ENCODE peak calls at places on chromosomes 5 and 9, in eight cellular contexts. P is foreskin keratinocyte, K is heart right ventricle, D is endothelial cell of umbilical vein, W is body of pancreas, V is Peyer's patch, I is IMR-90, O is WERI-Rb-1. N is an unnamed sample.

GRCh38 chr9:70901741-70902140 is 219.7 kb downstream of the TRPM3 start:
- DNase-seq in P (peak), K (no peak), D (peak), W (no peak), V (no peak), I (no peak), O (no peak), N (no peak)

GRCh38 chr9:16335788-16336580 is 534.5 kb downstream of the BNC2 start:
- DNase-seq in P (peak), K (peak), D (peak), W (peak), V (no peak), I (peak), O (no peak), N (peak)

GRCh38 chr5:53446908-53447307 is 33.5 kb upstream of the FST start:
- DNase-seq in P (peak), K (no peak), D (no peak), W (no peak), V (no peak), I (peak), O (no peak), N (no peak)

GRCh38 chr5:135651156-135651555 is 72.4 kb upstream of the CXCL14 start:
- DNase-seq in P (peak), K (no peak), D (no peak), W (no peak), V (no peak), I (peak), O (no peak), N (no peak)

GRCh38 chr5:140319833-140320232 is 16.9 kb upstream of the PFDN1 start:
- DNase-seq in P (no peak), K (no peak), D (no peak), W (no peak), V (no peak), I (no peak), O (no peak), N (peak)

GRCh38 chr5:69083412-69083811 is 10.4 kb upstream of the SLC30A5 start:
- DNase-seq in P (peak), K (no peak), D (no peak), W (peak), V (peak), I (no peak), O (peak), N (no peak)

GRCh38 chr5:93349613-93350012 is 231.4 kb downstream of the NR2F1-AS1 start:
- DNase-seq in P (peak), K (no peak), D (peak), W (no peak), V (no peak), I (peak), O (no peak), N (no peak)

GRCh38 chr9:112010537-112010936 is 113.9 kb downstream of the UGCG start:
- DNase-seq in P (no peak), K (no peak), D (no peak), W (no peak), V (no peak), I (no peak), O (no peak), N (no peak)

GRCh38 chr5:102540251-102540812 is 41.5 kb upstream of the SLCO6A1 start:
- DNase-seq in P (no peak), K (no peak), D (no peak), W (no peak), V (no peak), I (no peak), O (no peak), N (no peak)

GRCh38 chr5:36719266-36719665 is 112.9 kb downstream of the SLC1A3 start:
- DNase-seq in P (no peak), K (no peak), D (no peak), W (no peak), V (no peak), I (no peak), O (no peak), N (no peak)

GRCh38 chr9:37583522-37584121 is 7.4 kb upstream of the FBXO10 start:
- DNase-seq in P (no peak), K (no peak), D (no peak), W (no peak), V (no peak), I (no peak), O (no peak), N (no peak)

GRCh38 chr5:168885324-168886120 is 306.4 kb upstream of the PANK3 start:
- DNase-seq in P (no peak), K (peak), D (no peak), W (no peak), V (no peak), I (no peak), O (no peak), N (peak)

GRCh38 chr9:91302831-91303230 is 58.9 kb downstream of the AUH start:
- DNase-seq in P (peak), K (no peak), D (peak), W (no peak), V (no peak), I (peak), O (no peak), N (no peak)

GRCh38 chr5:107381189-107381856 is 289.4 kb downstream of the EFNA5 start:
- DNase-seq in P (peak), K (no peak), D (no peak), W (no peak), V (no peak), I (peak), O (no peak), N (no peak)

GRCh38 chr5:159768243-159768642 is 148.0 kb upstream of the ADRA1B start:
- DNase-seq in P (no peak), K (no peak), D (no peak), W (no peak), V (no peak), I (peak), O (no peak), N (no peak)

GRCh38 chr9:13446935-13447334 is 167.4 kb upstream of the MPDZ start:
- DNase-seq in P (no peak), K (no peak), D (peak), W (no peak), V (no peak), I (no peak), O (no peak), N (no peak)
- TF ChIP-seq CTCF in P (peak), K (peak), D (no peak), W (peak), V (no peak), I (peak), O (no peak), N (no peak)

GRCh38 chr9:92463989-92464388 is 18.3 kb downstream of the ASPN start:
- DNase-seq in P (peak), K (no peak), D (no peak), W (no peak), V (no peak), I (peak), O (no peak), N (no peak)

GRCh38 chr9:92463387-92463786 is 18.9 kb downstream of the ASPN start:
- DNase-seq in P (no peak), K (no peak), D (no peak), W (no peak), V (no peak), I (no peak), O (no peak), N (no peak)

GRCh38 chr9:92467041-92467440 is 15.3 kb downstream of the ASPN start:
- DNase-seq in P (no peak), K (no peak), D (no peak), W (no peak), V (no peak), I (no peak), O (no peak), N (no peak)

GRCh38 chr9:92468206-92468605 is 14.1 kb downstream of the ASPN start:
- DNase-seq in P (peak), K (no peak), D (no peak), W (no peak), V (no peak), I (peak), O (no peak), N (no peak)

DNA sequence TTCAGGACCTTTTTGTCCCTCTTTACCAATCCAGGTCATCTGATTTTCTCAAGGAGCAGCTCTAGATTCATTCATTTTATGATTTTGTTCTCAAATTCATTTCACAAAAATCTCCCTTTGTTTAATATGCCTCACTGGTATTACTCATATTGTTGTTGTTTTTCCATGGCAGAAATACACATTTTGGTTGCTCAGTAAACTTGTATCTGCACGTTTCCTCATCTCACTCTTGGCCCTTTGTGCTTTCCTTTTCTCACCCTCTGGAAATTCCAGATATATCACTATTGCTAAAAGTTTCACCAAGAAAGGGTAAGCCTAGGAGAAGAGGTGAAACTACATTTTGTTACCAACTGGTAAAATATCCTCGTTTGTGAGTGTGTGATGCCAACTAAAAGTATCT is 14.8 kb downstream of the ASPN start:
- DNase-seq in P (peak), K (no peak), D (no peak), W (no peak), V (no peak), I (no peak), O (no peak), N (no peak)
- H3K27ac ChIP-seq in P (peak), K (no peak), D (no peak), W (no peak), V (no peak), I (no peak), O (no peak), N (no peak)

GRCh38 chr9:93911871-93912554 is 43.1 kb downstream of the BARX1 start:
- DNase-seq in P (peak), K (peak), D (no peak), W (no peak), V (no peak), I (peak), O (no peak), N (no peak)

GRCh38 chr9:93909242-93909616 is 45.9 kb downstream of the BARX1 start:
- DNase-seq in P (no peak), K (no peak), D (no peak), W (no peak), V (no peak), I (no peak), O (no peak), N (no peak)

GRCh38 chr9:93911136-93911745 is 43.9 kb downstream of the BARX1 start:
- DNase-seq in P (no peak), K (no peak), D (no peak), W (no peak), V (no peak), I (no peak), O (no peak), N (no peak)

GRCh38 chr9:93910196-93910595 is 45.0 kb downstream of the BARX1 start:
- DNase-seq in P (no peak), K (no peak), D (no peak), W (no peak), V (no peak), I (no peak), O (no peak), N (no peak)

DNA sequence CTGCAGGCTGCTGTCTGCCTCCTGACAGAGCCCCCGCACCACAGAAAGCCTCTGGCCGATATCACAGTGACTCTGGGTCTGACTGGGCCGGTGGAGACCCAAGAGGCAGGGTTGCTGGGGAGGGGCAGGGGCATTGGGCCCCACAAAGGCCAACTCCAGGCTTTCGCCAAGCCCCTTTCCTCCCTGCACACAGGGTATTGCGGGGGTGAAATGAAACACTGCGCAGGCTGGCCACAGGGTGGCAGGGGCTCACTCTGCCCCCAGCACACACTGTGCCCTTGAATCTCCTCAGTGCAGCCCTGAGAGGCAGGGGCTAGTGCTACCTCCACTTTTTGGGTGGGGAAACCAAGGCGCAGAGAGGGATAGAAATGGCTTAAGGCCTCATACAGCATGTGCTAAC is 44.6 kb downstream of the BARX1 start:
- DNase-seq in P (no peak), K (no peak), D (no peak), W (no peak), V (no peak), I (no peak), O (no peak), N (no peak)
- TF ChIP-seq CTCF in P (no peak), K (no peak), D (no peak), W (no peak), V (no peak), I (no peak), O (peak), N (no peak)

DNA sequence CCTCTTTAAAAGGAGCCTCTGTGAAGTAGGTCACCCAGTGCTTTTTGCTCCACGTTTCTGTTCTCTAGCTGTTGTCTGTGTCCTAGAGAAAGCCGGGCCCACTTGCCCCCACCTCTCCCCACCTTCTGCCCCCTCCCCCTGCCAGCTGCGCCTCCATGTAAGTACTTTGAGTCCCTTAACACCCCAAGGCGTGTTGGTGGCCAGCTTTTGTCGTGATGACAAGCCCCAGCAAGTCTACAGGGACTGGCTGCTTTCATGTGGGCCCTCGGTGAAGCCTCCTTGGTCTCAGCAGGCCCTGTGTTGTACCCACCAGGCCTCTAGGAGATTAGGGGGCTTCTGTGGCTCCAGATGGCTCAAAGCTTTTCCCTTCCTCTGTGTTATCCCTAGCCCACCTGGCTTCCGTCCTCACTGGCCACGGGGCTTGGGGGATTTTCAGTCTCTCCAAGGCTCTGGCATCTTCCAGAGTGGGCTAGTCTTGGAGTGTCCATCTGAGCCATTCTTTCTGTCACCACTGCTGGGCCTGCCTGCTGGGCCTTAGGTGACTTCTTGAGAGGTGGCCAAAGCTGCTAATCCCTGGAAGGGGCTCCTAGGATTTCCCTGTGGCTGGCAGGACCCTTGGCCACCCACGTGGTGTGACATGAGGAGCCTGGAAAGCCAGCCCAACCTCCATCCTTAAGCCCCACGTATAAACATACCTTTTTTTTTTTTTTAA is 1.2 kb upstream of the NDST1 start:
- DNase-seq in P (no peak), K (no peak), D (no peak), W (no peak), V (no peak), I (no peak), O (peak), N (no peak)
- H3K27ac ChIP-seq in P (no peak), K (peak), D (no peak), W (no peak), V (no peak), I (no peak), O (peak), N (peak)

GRCh38 chr5:42632501-42632900 is 124.1 kb upstream of the CCDC152 start:
- DNase-seq in P (no peak), K (no peak), D (no peak), W (no peak), V (no peak), I (no peak), O (no peak), N (no peak)

GRCh38 chr5:42638972-42639371 is 117.6 kb upstream of the CCDC152 start:
- DNase-seq in P (no peak), K (no peak), D (no peak), W (no peak), V (no peak), I (no peak), O (no peak), N (no peak)

GRCh38 chr5:42636946-42637345 is 119.7 kb upstream of the CCDC152 start:
- DNase-seq in P (no peak), K (no peak), D (no peak), W (no peak), V (no peak), I (no peak), O (no peak), N (no peak)

GRCh38 chr5:42634575-42634974 is 122.0 kb upstream of the CCDC152 start:
- DNase-seq in P (no peak), K (no peak), D (no peak), W (no peak), V (no peak), I (no peak), O (no peak), N (no peak)

DNA sequence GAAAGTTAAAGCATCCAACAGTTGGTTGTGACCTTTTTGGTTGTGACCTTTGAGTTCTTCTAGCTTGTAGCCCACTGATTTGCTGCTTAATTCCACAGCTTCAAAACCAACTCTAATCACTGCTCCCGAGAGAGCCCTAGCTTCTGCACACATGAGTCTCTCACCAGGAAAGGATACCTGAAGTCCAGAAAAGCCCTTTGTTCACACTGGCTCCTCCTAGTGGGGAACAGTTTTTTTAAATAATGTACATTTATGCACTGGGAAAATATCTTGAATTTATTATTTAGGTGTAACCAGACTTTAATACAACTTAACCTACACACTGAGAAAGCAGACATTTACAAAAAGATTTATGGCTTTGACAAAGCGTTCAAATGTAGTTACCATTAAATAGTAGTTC is 120.2 kb upstream of the CCDC152 start:
- DNase-seq in P (no peak), K (no peak), D (no peak), W (no peak), V (no peak), I (no peak), O (no peak), N (no peak)
- TF ChIP-seq CTCF in P (peak), K (peak), D (no peak), W (no peak), V (no peak), I (no peak), O (no peak), N (no peak)